ENCODE peak calls at places on chromosomes 16 and 17, in four cellular contexts. O is neural crest cell, E is cardiac muscle cell, L is type B pancreatic cell. S is an unnamed sample.

GRCh38 chr16:81149614-81150013 is 53.4 kb upstream of the GCSH start:
- DNase-seq in O (no peak), E (no peak), L (no peak), S (no peak)

GRCh38 chr16:86772231-86772510 is 193.8 kb downstream of the FOXL1 start:
- DNase-seq in O (no peak), E (no peak), L (no peak), S (no peak)

GRCh38 chr16:30155188-30155587 is 28.2 kb upstream of the CORO1A start:
- DNase-seq in O (no peak), E (no peak), L (no peak), S (no peak)

GRCh38 chr16:66344533-66345145 is 21.9 kb upstream of the CDH5 start:
- DNase-seq in O (peak), E (peak), L (no peak), S (no peak)

GRCh38 chr16:59510008-59510424 is 775.9 kb upstream of the GOT2 start:
- DNase-seq in O (no peak), E (no peak), L (no peak), S (no peak)

GRCh38 chr17:2770129-2770528 is 20.7 kb upstream of the CCDC92B start:
- DNase-seq in O (no peak), E (no peak), L (no peak), S (no peak)

GRCh38 chr16:4414187-4414909 is 2.0 kb downstream of the CORO7 start:
- DNase-seq in O (no peak), E (no peak), L (no peak), S (no peak)

GRCh38 chr16:4404247-4404966 is 12.0 kb downstream of the CORO7 start:
- DNase-seq in O (peak), E (peak), L (no peak), S (no peak)

GRCh38 chr16:49644143-49644460 is 211.8 kb downstream of the ZNF423 start:
- DNase-seq in O (no peak), E (peak), L (no peak), S (no peak)

GRCh38 chr17:19339341-19339815 is 23.1 kb downstream of the B9D1 start:
- DNase-seq in O (no peak), E (no peak), L (no peak), S (no peak)

GRCh38 chr16:87924041-87924851 is 12.1 kb downstream of the CA5A start:
- DNase-seq in O (no peak), E (no peak), L (no peak), S (no peak)

GRCh38 chr16:88939814-88940195 is 37.2 kb downstream of the CBFA2T3 start:
- DNase-seq in O (no peak), E (no peak), L (no peak), S (no peak)

GRCh38 chr16:48383877-48384304 is 1.3 kb downstream of the SIAH1 start:
- DNase-seq in O (no peak), E (no peak), L (no peak), S (no peak)

GRCh38 chr17:48494335-48494734 is 36.5 kb downstream of the HOXB1 start:
- DNase-seq in O (no peak), E (peak), L (no peak), S (no peak)

GRCh38 chr17:74566132-74566753 is 1.1 kb downstream of the CD300H start:
- DNase-seq in O (peak), E (peak), L (no peak), S (no peak)

DNA sequence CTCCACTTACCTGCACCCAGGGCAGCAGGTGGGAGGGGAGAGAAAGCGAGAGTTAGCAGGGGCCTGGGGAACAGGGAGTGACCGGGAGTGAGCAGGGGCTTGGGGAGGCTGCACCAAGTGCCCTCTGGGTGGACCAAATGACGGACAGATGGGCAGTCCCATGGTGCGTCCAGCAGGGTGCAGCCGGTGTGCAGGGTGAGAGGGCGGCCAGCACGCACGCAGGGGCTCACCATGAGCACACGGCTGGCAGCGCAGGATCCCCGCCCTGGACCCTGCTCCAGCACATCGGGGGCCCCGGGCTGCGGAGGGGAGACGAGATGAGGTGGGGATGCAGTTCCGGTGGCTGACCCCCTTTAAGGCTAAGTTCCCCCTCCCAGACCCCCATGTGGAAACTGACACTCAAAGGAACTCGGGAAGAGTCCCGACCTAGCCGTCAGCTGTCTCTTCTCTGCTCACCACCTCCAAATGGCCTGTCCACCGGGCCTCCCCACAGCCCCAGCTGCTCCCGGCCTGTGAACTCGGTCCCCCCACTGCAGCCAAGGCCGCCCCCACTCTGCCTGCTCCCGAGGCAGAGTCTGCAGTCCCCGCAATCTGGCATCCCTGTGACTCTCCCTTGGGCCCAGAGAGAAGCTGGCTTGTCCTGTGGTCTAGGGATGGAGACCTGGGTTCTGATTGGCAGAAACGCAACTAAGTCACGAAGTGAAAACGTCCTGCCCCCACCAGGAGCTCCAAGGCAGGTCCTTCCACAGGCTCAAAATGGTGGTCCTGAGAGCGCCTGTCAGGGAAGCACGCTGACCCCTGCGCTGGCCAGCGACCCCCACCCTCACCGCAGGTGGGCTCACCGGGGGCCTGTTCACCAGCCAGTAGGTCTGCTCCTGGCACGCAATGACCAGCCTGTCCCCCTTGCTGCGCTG is 2.9 kb downstream of the RGS11 start:
- DNase-seq in O (no peak), E (no peak), L (no peak), S (no peak)
- TF ChIP-seq CTCF in O (no peak), E (no peak), L (no peak), S (no peak)

GRCh38 chr17:29241015-29241963 is 5.4 kb upstream of the CRYBA1 start:
- DNase-seq in O (peak), E (peak), L (no peak), S (no peak)

GRCh38 chr17:29242051-29242450 is 4.6 kb upstream of the CRYBA1 start:
- DNase-seq in O (no peak), E (no peak), L (no peak), S (no peak)

GRCh38 chr17:29245401-29245800 is 1.3 kb upstream of the CRYBA1 start:
- DNase-seq in O (no peak), E (no peak), L (no peak), S (no peak)

GRCh38 chr17:29242790-29243189 is 3.9 kb upstream of the CRYBA1 start:
- DNase-seq in O (no peak), E (no peak), L (no peak), S (no peak)

GRCh38 chr17:29243792-29244191 is 2.9 kb upstream of the CRYBA1 start:
- DNase-seq in O (no peak), E (no peak), L (no peak), S (no peak)
- TF ChIP-seq CTCF in O (peak), E (peak), L (peak), S (no peak)

DNA sequence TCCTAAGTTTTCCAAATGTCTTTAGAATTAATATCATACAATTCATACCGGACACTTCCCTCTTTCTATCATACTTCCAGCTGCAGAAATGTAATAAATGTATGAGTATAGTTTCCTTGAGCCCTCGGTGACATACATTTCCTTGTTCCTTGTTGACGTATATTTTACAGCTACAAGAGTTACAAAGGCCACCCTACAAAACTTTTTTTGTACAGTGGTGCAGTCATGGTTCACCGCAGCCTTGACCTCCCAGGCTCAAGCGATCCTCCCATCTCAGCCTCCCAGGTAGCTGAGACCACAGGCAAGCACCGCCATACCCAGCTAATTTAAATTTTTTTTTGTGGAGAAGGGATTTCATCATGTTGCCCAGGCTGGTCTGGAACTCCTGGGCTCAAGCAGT is 7.2 kb upstream of the DUS1L start:
- DNase-seq in O (no peak), E (no peak), L (no peak), S (no peak)
- TF ChIP-seq CTCF in O (no peak), E (no peak), L (no peak), S (no peak)

GRCh38 chr16:13896543-13897182 is 23.3 kb upstream of the ERCC4 start:
- DNase-seq in O (no peak), E (peak), L (no peak), S (no peak)
- TF ChIP-seq CTCF in O (peak), E (peak), L (peak), S (no peak)

GRCh38 chr16:57371494-57372371 is 557 bp upstream of the CX3CL1 start:
- DNase-seq in O (no peak), E (no peak), L (no peak), S (no peak)

GRCh38 chr16:57372372-57373116 is at the start of gene CX3CL1:
- DNase-seq in O (peak), E (peak), L (peak), S (no peak)

GRCh38 chr16:57376313-57376818 is 4.1 kb downstream of the CX3CL1 start:
- DNase-seq in O (no peak), E (no peak), L (no peak), S (no peak)

GRCh38 chr16:57373117-57373947 is 1.0 kb downstream of the CX3CL1 start:
- DNase-seq in O (no peak), E (no peak), L (no peak), S (no peak)

GRCh38 chr16:57374067-57374534 is 1.8 kb downstream of the CX3CL1 start:
- DNase-seq in O (no peak), E (peak), L (no peak), S (no peak)
- TF ChIP-seq CTCF in O (no peak), E (no peak), L (no peak), S (no peak)

DNA sequence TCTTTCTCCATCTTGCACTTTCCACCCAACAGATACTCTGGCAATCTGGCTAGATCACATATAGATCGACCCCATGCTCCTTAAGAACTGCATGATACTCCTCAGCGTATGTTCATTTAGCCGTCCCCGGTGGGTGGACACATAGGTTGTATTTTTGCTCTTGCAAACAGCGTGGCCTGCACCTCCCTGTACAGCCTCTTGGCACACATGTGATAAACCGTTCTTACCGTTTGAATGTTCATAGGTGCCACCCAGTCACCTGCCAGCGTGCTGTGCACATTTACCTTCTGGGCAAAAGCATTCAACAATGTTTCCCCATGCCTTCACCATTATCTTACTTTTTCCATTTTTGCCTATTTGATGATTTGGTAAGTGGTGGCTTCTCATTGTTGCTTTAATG is 6.2 kb downstream of the TNP2 start:
- DNase-seq in O (no peak), E (no peak), L (no peak), S (no peak)
- TF ChIP-seq CTCF in O (no peak), E (no peak), L (no peak), S (no peak)

GRCh38 chr17:79832211-79833109 is 6.8 kb downstream of the CBX4 start:
- DNase-seq in O (peak), E (peak), L (no peak), S (no peak)
- TF ChIP-seq CTCF in O (no peak), E (no peak), L (peak), S (no peak)

GRCh38 chr16:2429771-2430663 is 770 bp downstream of the CCNF start:
- DNase-seq in O (no peak), E (peak), L (no peak), S (no peak)
- TF ChIP-seq CTCF in O (no peak), E (peak), L (no peak), S (no peak)

GRCh38 chr17:49680314-49680713 is 2.4 kb upstream of the SPOP start:
- DNase-seq in O (no peak), E (no peak), L (peak), S (no peak)

GRCh38 chr17:49676276-49676868 is 1.5 kb downstream of the SPOP start:
- DNase-seq in O (no peak), E (peak), L (no peak), S (no peak)

GRCh38 chr17:49674507-49674906 is 3.4 kb downstream of the SPOP start:
- DNase-seq in O (no peak), E (no peak), L (no peak), S (no peak)

GRCh38 chr17:49677933-49678847 is at the start of gene SPOP:
- DNase-seq in O (peak), E (peak), L (peak), S (peak)

DNA sequence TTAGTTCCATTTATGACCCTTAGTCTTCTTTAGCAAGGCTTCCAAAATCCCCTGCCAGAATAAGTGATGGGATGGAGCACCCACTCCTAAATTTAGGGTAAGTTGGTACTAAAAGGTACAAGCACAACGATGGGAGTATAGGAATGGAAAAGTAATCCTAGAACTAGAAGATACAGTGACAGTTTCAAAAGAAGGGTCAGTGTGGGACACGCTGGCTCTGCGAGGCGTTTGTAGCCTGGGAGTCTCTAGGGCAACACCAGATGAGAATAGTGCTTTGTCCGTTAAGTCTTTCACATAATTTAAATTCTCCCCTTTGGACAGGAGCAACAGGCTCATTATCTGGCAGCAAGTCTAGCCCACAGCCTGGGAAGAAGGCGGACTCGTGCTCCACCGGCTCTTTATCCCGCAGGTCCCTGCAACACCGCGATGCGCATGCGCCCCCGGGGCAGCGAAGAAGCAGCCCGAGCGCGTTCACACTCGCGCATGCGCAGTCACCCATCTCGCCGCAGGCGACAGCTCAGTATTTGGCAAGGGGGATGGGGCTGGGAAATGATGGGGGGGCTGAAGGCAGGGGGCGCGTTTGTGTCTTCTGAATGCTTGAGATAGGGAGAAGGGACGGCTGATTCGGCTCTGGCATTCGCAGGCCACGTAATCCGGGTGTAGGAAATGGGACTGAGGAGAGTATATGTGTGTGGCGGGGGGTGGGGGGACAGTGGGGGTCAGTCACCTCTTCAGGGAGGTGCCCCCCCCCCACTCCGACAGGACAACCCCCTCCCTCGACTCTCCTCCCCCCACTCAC is 564 bp downstream of the SPOP start:
- DNase-seq in O (peak), E (peak), L (peak), S (peak)
- TF ChIP-seq CTCF in O (no peak), E (no peak), L (no peak), S (no peak)

S was measured in omental fat pad.